ENCODE peak calls at places on chromosomes 5 and 9, in ten cellular contexts. E, N, P, B, G, W, D, A, U and H are unnamed samples.

GRCh38 chr9:18689881-18690280 is 215.9 kb downstream of the ADAMTSL1 start:
- DNase-seq in G (peak; percentile 32), A (no peak), P (no peak), D (no peak), U (no peak), W (no peak), E (no peak), B (no peak), N (no peak), H (no peak)

GRCh38 chr5:88729476-88730182 is 153.4 kb downstream of the MEF2C start:
- DNase-seq in B (peak; percentile 59), W (peak; percentile 55), P (peak; percentile 30), U (peak; percentile 69), D (peak; percentile 15), G (peak; percentile 55), A (peak; percentile 29), E (peak; percentile 31), N (peak; percentile 90), H (peak; percentile 57)

GRCh38 chr5:159906463-159906862 is 9.8 kb upstream of the ADRA1B start:
- DNase-seq in D (no peak), U (peak; percentile 16), E (no peak), G (no peak), N (no peak), B (no peak), A (no peak), P (no peak), W (no peak), H (no peak)

GRCh38 chr5:92676839-92677197 is 904.2 kb downstream of the NR2F1-AS1 start:
- DNase-seq in U (no peak), P (no peak), W (no peak), G (no peak), D (no peak), B (no peak), A (no peak), N (no peak), E (no peak), H (no peak)

GRCh38 chr5:131538177-131538593 is 96.8 kb downstream of the RAPGEF6 start:
- DNase-seq in B (no peak), A (no peak), W (no peak), U (no peak), E (no peak), D (no peak), P (no peak), N (no peak), G (no peak), H (no peak)

GRCh38 chr5:142977363-142978051 is 207.3 kb downstream of the ARHGAP26 start:
- DNase-seq in D (no peak), G (no peak), U (no peak), E (no peak), P (peak; percentile 41), B (peak; percentile 83), A (no peak), W (no peak), N (no peak), H (no peak)

GRCh38 chr5:76426391-76426802 is 23.3 kb downstream of the IQGAP2 start:
- DNase-seq in N (peak; percentile 88), A (no peak), B (no peak), W (no peak), D (no peak), E (no peak), G (no peak), U (no peak), P (no peak), H (no peak)

GRCh38 chr5:50663636-50664035 is 2.8 kb upstream of the PARP8 start:
- DNase-seq in D (peak; percentile 66), N (no peak), E (peak; percentile 33), U (no peak), G (no peak), P (no peak), B (no peak), W (peak; percentile 63), A (no peak), H (peak; percentile 76)

GRCh38 chr5:17805426-17805825 is 171.2 kb downstream of the TAF11L14 start:
- DNase-seq in E (no peak), A (no peak), U (no peak), P (no peak), B (no peak), G (no peak), N (no peak), D (no peak), W (no peak), H (no peak)

GRCh38 chr5:39117401-39117800 is 43.2 kb upstream of the RICTOR start:
- DNase-seq in P (no peak), N (no peak), E (no peak), B (no peak), A (no peak), U (no peak), D (no peak), G (no peak), W (no peak), H (no peak)

GRCh38 chr5:10724799-10725507 is 36.1 kb downstream of the DAP start:
- DNase-seq in W (peak; percentile 85), P (no peak), G (peak; percentile 42), U (peak; percentile 39), A (peak; percentile 39), D (peak; percentile 65), B (peak; percentile 68), E (peak; percentile 65), N (peak; percentile 54), H (peak; percentile 63)

GRCh38 chr9:97038909-97039781 is at the start of gene CTSV:
- DNase-seq in D (peak; percentile 85), N (peak; percentile 97), A (peak; percentile 97), E (peak; percentile 89), B (peak; percentile 23), W (peak; percentile 89), G (peak; percentile 97), P (peak; percentile 48), U (peak; percentile 94), H (peak; percentile 95)

GRCh38 chr5:154176191-154176590 is 14.3 kb upstream of the GALNT10 start:
- DNase-seq in E (no peak), G (no peak), B (no peak), D (no peak), P (no peak), N (no peak), U (no peak), W (no peak), A (no peak), H (no peak)

DNA sequence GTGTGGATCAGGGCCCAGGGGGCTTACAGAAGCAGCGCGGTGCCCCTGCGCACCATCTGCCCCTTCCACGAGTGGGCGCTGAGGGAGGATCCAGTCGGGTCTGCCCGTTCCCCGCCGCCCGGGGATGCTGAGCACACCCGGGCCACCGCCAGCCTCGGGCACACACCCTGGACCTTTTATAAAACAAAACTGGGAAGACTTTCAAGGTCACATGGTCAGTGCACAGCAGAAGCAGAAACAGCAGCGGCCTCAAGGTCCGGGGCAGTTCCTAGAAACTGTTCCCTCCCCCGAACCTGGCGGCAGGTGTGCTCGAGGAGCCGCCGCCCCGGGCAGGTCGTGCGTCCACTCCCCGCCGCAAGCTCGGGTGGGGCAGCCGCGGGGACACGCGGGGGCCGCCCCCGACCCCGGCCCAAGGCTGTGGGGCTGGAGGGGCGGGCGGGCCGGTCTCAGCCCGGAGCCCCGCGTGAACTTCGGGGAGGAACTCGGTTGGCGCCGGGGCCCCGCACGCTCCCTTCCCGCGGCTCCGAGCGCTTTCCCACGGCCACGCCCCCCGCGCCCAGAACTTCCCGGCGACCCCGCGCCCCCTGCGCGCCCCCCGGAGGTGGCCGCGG is 619 bp upstream of the PPP1R26 start:
- DNase-seq in D (no peak), P (no peak), B (no peak), N (peak; percentile 65), A (peak; percentile 80), W (peak; percentile 49), E (peak; percentile 76), U (peak; percentile 76), G (peak; percentile 46), H (peak; percentile 72)
- TF ChIP-seq CTCF in D (peak; percentile 41), P (no peak), B (peak; percentile 13), N (no peak), A (peak; percentile 49), W (no peak), E (no peak), U (no peak), G (peak; percentile 39), H (no peak)

DNA sequence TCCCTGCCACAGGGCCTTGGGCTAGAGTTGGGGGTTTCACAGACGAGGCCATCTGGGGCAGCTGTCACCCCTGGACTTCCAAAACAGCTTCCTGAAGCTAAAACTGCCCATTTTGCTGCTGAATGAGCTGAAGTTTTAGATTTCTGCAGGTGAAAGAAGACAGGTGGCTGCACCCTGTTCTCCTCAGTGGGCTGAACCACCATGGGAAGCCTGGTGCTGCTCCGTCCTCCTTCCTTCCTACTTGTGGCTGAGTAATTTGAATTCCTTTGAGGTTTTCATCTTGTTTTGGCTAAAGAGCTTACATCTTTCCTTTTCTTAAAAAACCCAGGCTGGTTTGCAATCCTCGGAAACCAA is 5.3 kb downstream of the NKD2 start:
- DNase-seq in G (no peak), P (no peak), N (no peak), D (no peak), W (no peak), E (no peak), A (no peak), B (no peak), U (no peak), H (no peak)
- H3K27ac ChIP-seq in G (no peak overlapping the region), P (no peak overlapping the region), N (no peak overlapping the region), D (no peak overlapping the region), W (no peak overlapping the region), E (no peak overlapping the region), A (no peak overlapping the region), B (no peak overlapping the region), U (no peak overlapping the region), H (no peak overlapping the region)

DNA sequence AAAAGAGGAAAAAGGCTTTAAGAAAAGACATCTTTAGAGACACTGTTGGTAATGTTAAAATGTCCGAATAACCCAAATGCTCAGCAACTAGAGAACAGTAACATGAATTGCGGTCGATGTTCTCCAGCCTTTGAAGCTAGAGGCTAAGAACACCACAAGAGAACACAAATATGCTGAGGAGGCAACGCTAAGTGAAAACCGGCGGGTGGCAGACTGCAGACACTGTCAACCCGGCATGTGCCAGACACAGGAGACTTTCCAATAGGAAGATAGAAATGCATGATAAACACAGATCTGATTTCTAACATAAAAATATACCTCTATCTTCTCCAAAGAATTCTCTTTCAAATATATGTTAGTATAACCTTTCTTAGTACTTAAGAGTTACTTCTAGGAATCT is 18.4 kb upstream of the DDX41 start:
- DNase-seq in N (no peak), A (no peak), D (no peak), P (no peak), G (no peak), E (no peak), B (no peak), W (no peak), U (no peak), H (no peak)
- TF ChIP-seq CTCF in N (no peak), A (no peak), D (no peak), P (no peak), G (no peak), E (no peak), B (no peak), W (no peak), U (no peak), H (no peak)

DNA sequence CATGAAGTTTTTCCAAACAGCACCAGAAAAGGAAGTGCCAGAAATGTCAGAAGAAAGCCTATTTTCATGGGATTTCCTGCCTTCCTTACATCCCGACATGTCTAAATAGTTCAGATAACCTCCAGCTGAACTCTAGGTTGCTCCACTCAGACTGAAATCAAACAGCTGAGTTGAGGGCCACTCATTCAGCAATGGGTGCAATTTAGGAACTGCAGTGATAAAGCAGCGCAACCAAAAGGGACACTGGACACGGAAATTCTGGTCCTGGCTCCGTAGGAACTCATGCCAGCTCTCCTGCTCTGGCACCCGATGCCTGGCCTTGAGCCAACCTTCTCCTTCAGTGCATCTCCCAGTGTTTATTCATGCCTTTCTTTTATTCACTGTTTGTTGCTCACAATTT is 127.1 kb downstream of the PDE4D start:
- DNase-seq in U (peak; percentile 50), P (no peak), N (no peak), A (peak; percentile 7), E (peak; percentile 16), G (no peak), D (no peak), B (no peak), W (peak; percentile 22), H (peak; percentile 79)
- H3K27ac ChIP-seq in U (no peak overlapping the region), P (no peak overlapping the region), N (no peak overlapping the region), A (peak overlapping the region; percentile 46), E (no peak overlapping the region), G (no peak overlapping the region), D (no peak overlapping the region), B (no peak overlapping the region), W (no peak overlapping the region), H (peak overlapping the region; percentile 85)